ENCODE peak calls at places on chromosomes 4 and X, in five cellular contexts. V is ascending aorta, B is sigmoid colon, J is astrocyte of the spinal cord, Z is astrocyte of the cerebellum. C is an unnamed sample.

GRCh38 chr4:164204434-164204833 is 549.5 kb upstream of the SMIM31 start:
- DNase-seq in J (peak; percentile 74), B (no peak), Z (peak; percentile 80), V (no peak), C (no peak)

GRCh38 chr4:151409470-151410313 is 716 bp downstream of the FHIP1A start:
- DNase-seq in J (peak; percentile 8), Z (no peak), V (no peak), B (peak; percentile 64), C (no peak)

GRCh38 chr4:6873291-6873690 is 36.3 kb upstream of the TBC1D14 start:
- DNase-seq in J (no peak), V (no peak), Z (no peak), B (no peak), C (no peak)

GRCh38 chrX:52363247-52363883 is 5.5 kb upstream of the XAGE2 start:
- DNase-seq in V (no peak), B (no peak), Z (no peak), J (no peak), C (no peak)

GRCh38 chrX:40097101-40097491 is 662 bp downstream of the BCOR start:
- DNase-seq in V (no peak), B (no peak), J (no peak), Z (no peak), C (peak; percentile 25)

GRCh38 chr4:152464030-152464823 is 71.7 kb downstream of the FBXW7 start:
- DNase-seq in J (no peak), B (no peak), V (no peak), Z (no peak), C (no peak)

GRCh38 chr4:55499495-55499894 is 47.2 kb downstream of the CLOCK start:
- DNase-seq in B (no peak), V (no peak), Z (no peak), J (no peak), C (no peak)

GRCh38 chr4:93775551-93775950 is 53.0 kb upstream of the ATOH1 start:
- DNase-seq in B (no peak), V (no peak), Z (no peak), J (no peak), C (no peak)

GRCh38 chr4:122796801-122797404 is 29.7 kb upstream of the FGF2 start:
- DNase-seq in V (no peak), Z (no peak), J (no peak), B (no peak), C (no peak)

GRCh38 chr4:74311696-74312313 is 3.5 kb downstream of the EPGN start:
- DNase-seq in B (no peak), Z (peak; percentile 64), J (peak; percentile 70), V (no peak), C (peak; percentile 76)

GRCh38 chrX:48919360-48919821 is 567 bp upstream of the PIM2 start:
- DNase-seq in V (no peak), B (no peak), J (no peak), Z (no peak), C (no peak)

GRCh38 chrX:13487731-13488505 is 81.5 kb upstream of the EGFL6 start:
- DNase-seq in B (peak; percentile 64), Z (peak; percentile 64), V (peak; percentile 69), J (peak; percentile 85), C (peak; percentile 85)

GRCh38 chr4:65943076-65943475 is 272.8 kb upstream of the EPHA5 start:
- DNase-seq in V (no peak), J (peak; percentile 81), Z (peak; percentile 69), B (no peak), C (no peak)

GRCh38 chr4:116361782-116362181 is 723.6 kb downstream of the TRAM1L1 start:
- DNase-seq in J (no peak), B (no peak), Z (no peak), V (no peak), C (no peak)

GRCh38 chr4:24858550-24858949 is 54.3 kb downstream of the CCDC149 start:
- DNase-seq in V (no peak), Z (no peak), J (no peak), B (no peak), C (no peak)

GRCh38 chr4:100738388-100739165 is 220.8 kb upstream of the EMCN start:
- DNase-seq in Z (peak; percentile 62), V (peak; percentile 65), B (peak; percentile 58), J (peak; percentile 92), C (peak; percentile 93)

GRCh38 chr4:38601244-38601915 is 62.6 kb upstream of the KLF3 start:
- DNase-seq in J (peak; percentile 50), Z (peak; percentile 8), B (no peak), V (no peak), C (peak; percentile 53)

GRCh38 chr4:80136238-80136637 is 61.1 kb upstream of the PRDM8 start:
- DNase-seq in V (no peak), B (no peak), J (no peak), Z (no peak), C (no peak)

GRCh38 chr4:66855956-66856355 is 689.3 kb downstream of the CENPC start:
- DNase-seq in J (no peak), V (no peak), B (no peak), Z (peak; percentile 1), C (no peak)

GRCh38 chrX:71253253-71254091 is 468 bp downstream of the ZMYM3 start:
- DNase-seq in J (peak; percentile 25), Z (no peak), B (no peak), V (peak; percentile 68), C (no peak)

GRCh38 chr4:76016383-76016782 is 6.9 kb downstream of the CXCL10 start:
- DNase-seq in J (no peak), V (no peak), B (no peak), Z (no peak), C (no peak)

GRCh38 chr4:79578613-79579012 is 170.6 kb upstream of the GK2 start:
- DNase-seq in V (no peak), J (no peak), B (no peak), Z (no peak), C (no peak)

GRCh38 chr4:41696131-41696530 is 52.4 kb downstream of the PHOX2B start:
- DNase-seq in J (no peak), Z (no peak), V (no peak), B (no peak), C (no peak)

GRCh38 chrX:56763556-56764152 is 34.6 kb downstream of the NBDY start:
- DNase-seq in B (peak; percentile 92), J (peak; percentile 39), Z (peak; percentile 48), V (peak; percentile 90), C (no peak)

GRCh38 chrX:155389634-155390033 is 7.7 kb downstream of the F8A2 start:
- DNase-seq in J (no peak), B (no peak), V (no peak), Z (no peak), C (no peak)

GRCh38 chr4:135927651-135928050 is 1604.6 kb downstream of the PCDH18 start:
- DNase-seq in B (no peak), Z (no peak), V (no peak), J (peak; percentile 22), C (no peak)

GRCh38 chrX:86148024-86148511 is at the start of gene DACH2:
- DNase-seq in Z (peak; percentile 31), B (peak; percentile 87), V (peak; percentile 84), J (peak; percentile 49), C (peak; percentile 11)
- H3K4me3 ChIP-seq in Z (peak within 1 kb of the TSS; percentile 53), B (peak within 1 kb of the TSS; percentile 12), V (peak within 1 kb of the TSS; percentile 45), J (peak within 1 kb of the TSS; percentile 49), C (peak within 1 kb of the TSS; percentile 45)

DNA sequence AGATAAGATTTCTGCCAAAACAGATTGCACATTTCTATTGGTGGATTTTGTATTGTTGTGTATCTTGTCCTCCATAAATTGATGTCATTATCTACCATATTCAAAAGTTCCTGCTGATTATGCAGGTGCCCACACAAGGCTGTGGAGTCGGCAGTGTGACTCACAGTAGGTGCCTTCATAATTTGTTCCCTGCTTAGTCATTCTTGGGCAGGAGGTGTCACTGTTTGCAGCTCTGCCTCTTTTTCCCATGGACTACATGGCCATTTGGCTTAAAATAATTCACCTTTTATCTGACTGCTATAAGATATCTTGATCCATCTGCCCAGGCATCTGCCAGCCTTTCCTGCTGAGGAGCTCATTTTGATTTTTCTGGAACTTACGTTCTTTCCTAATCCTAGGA is 33.6 kb upstream of the ENPEP start:
- DNase-seq in J (no peak), Z (no peak), V (no peak), B (no peak), C (peak; percentile 8)
- TF ChIP-seq CTCF in J (no peak), Z (no peak), V (no peak), B (no peak), C (no peak)

DNA sequence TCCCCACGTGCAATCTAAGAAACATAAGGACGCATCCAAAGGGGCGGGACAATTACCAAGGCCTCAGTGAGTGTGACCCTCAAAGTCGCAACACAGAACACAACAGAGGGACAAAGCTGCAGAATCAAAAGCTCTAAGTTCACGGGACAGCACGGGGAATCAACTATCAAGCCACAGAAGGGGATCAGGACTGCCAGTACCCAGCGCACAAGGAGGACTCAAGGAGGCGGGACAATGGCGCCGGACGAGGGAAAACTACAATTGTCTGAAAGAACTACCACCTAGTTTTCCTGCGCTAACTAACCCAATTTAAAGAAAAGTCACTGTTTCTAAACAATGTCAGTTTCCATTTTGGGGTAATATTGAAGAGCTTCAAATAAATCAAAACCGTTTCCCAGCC is 1.3 kb downstream of the FAM53A start:
- DNase-seq in J (no peak), B (no peak), Z (no peak), V (no peak), C (no peak)
- H3K4me3 ChIP-seq in J (peak overlapping the region; percentile 50), B (no peak overlapping the region), Z (peak overlapping the region; percentile 49), V (peak overlapping the region; percentile 76), C (peak overlapping the region; percentile 54)

DNA sequence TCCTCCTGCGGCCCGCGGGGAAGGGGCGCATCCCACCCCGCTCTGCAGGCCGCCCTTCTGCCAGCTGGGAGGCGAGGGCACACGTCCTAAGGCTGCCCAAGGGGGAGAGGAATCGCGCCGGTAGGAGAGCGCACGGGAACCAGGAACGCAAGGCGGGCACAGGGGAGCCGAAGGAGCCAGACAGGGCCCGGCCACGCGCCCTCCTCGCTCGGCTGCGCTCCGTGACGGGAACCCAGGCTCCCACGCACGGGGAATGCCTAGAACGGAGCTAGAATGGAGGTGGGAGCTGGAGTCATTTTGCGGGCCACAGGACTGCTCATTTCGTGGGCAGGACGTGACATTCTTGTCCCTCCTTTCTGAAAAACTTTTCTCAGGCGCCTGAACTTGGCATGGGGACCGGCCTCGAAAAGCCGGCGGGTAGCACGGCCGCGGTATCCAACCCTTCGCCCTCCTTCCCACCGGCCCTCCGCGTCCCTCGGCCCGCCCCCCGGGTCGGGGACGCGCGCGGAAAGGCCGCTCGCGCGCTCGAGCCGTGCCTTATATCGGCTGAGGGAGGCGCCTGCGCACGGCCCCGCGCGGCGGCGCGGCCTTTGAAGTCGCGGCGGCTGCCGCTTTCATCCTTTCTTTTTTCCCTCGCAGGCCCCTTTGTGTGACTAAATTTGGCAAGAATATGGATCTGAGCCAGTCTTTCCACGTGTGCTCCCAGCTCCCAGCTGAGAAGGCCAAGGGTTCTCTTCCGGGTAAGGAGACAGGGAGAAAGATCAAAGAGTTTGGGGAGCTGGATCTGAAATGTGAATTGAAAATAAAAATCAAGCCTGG is 4.3 kb upstream of the LEF1 start:
- DNase-seq in Z (peak; percentile 52), V (peak; percentile 70), B (no peak), J (peak; percentile 88), C (peak; percentile 78)
- TF ChIP-seq CTCF in Z (no peak), V (no peak), B (no peak), J (no peak), C (no peak)

GRCh38 chrX:137032841-137033773 is 688 bp downstream of the GPR101 start:
- DNase-seq in B (no peak), V (no peak), Z (no peak), J (no peak), C (no peak)
- H3K4me3 ChIP-seq in B (no peak overlapping the region), V (no peak overlapping the region), Z (no peak overlapping the region), J (no peak overlapping the region), C (no peak overlapping the region)

GRCh38 chrX:134753185-134754008 is 95.1 kb upstream of the PLAC1 start:
- DNase-seq in V (no peak), Z (peak; percentile 4), J (peak; percentile 50), B (no peak), C (peak; percentile 34)
- TF ChIP-seq CTCF in V (no peak), Z (peak; percentile 20), J (peak; percentile 20), B (no peak), C (peak; percentile 18)

GRCh38 chr4:17616283-17616682 is 1.8 kb downstream of the MED28 start:
- DNase-seq in V (no peak), Z (no peak), B (no peak), J (no peak), C (no peak)
- H3K4me3 ChIP-seq in V (peak overlapping the region; percentile 80), Z (no peak overlapping the region), B (no peak overlapping the region), J (no peak overlapping the region), C (peak overlapping the region; percentile 63)

C was measured in foreskin fibroblast.